ENCODE peak calls at places on chromosomes 12 and 14, in nine cellular contexts. C, U, X, Z, K, M, Y, V and I are unnamed samples.

GRCh38 chr14:67480011-67480410 is 8.5 kb downstream of the TMEM229B start:
- DNase-seq in V (no peak), Y (no peak), K (no peak), U (no peak), C (no peak), X (no peak), Z (no peak), M (no peak), I (no peak)

GRCh38 chr12:10607885-10608458 is 5.4 kb downstream of the MAGOHB start:
- DNase-seq in X (peak; percentile 10), C (peak; percentile 9), M (no peak), Y (no peak), U (no peak), Z (no peak), K (peak; percentile 17), V (no peak), I (peak; percentile 15)

GRCh38 chr12:98373019-98373554 is 142.3 kb upstream of the TMPO start:
- DNase-seq in K (peak; percentile 27), C (peak; percentile 39), M (no peak), U (no peak), Y (no peak), Z (peak; percentile 29), V (no peak), X (peak; percentile 47), I (peak; percentile 46)

GRCh38 chr12:57099766-57100165 is 10.9 kb downstream of the NAB2 start:
- DNase-seq in Y (no peak), U (no peak), V (no peak), K (no peak), C (no peak), X (no peak), Z (no peak), M (no peak), I (no peak)

GRCh38 chr12:122081108-122081696 is 2.6 kb downstream of the MLXIP start:
- DNase-seq in Y (no peak), M (no peak), C (peak; percentile 36), K (no peak), X (no peak), Z (no peak), V (no peak), U (no peak), I (no peak)

GRCh38 chr14:55845963-55846851 is 266.2 kb downstream of the KTN1 start:
- DNase-seq in U (no peak), Y (no peak), C (no peak), K (no peak), M (no peak), V (no peak), Z (no peak), X (no peak), I (no peak)

GRCh38 chr12:123397400-123397799 is 13.5 kb downstream of the KMT5A start:
- DNase-seq in Z (no peak), M (no peak), U (no peak), Y (no peak), V (no peak), C (no peak), X (no peak), K (no peak), I (no peak)

GRCh38 chr12:62123721-62124203 is 136.4 kb upstream of the USP15 start:
- DNase-seq in K (peak; percentile 47), V (peak; percentile 11), M (peak; percentile 9), X (peak; percentile 68), C (peak; percentile 10), Z (peak; percentile 16), U (no peak), Y (peak; percentile 18), I (peak; percentile 68)

GRCh38 chr14:85122690-85123089 is 407.3 kb upstream of the FLRT2 start:
- DNase-seq in K (no peak), X (no peak), Y (peak; percentile 21), M (no peak), U (no peak), Z (no peak), C (no peak), V (no peak), I (no peak)

GRCh38 chr12:6688543-6688999 is 604 bp downstream of the ZNF384 start:
- DNase-seq in Z (no peak), C (peak; percentile 32), V (no peak), K (peak; percentile 51), M (no peak), U (no peak), Y (no peak), X (peak; percentile 30), I (peak; percentile 43)

GRCh38 chr14:94009767-94010166 is 12.7 kb downstream of the CCDC197 start:
- DNase-seq in Z (peak; percentile 63), K (no peak), Y (peak; percentile 43), X (no peak), U (no peak), V (no peak), C (no peak), M (peak; percentile 59), I (no peak)

GRCh38 chr12:22656376-22656775 is 31.4 kb downstream of the ETNK1 start:
- DNase-seq in M (no peak), U (no peak), Y (no peak), V (no peak), C (peak; percentile 18), K (no peak), Z (no peak), X (no peak), I (no peak)

GRCh38 chr14:95460647-95461478 is 55.6 kb downstream of the SYNE3 start:
- DNase-seq in X (peak; percentile 40), M (no peak), Y (peak; percentile 55), U (no peak), V (no peak), C (no peak), Z (no peak), K (no peak), I (peak; percentile 75)

GRCh38 chr14:37124617-37125016 is 47.8 kb downstream of the SLC25A21 start:
- DNase-seq in M (no peak), K (no peak), C (no peak), X (peak; percentile 29), Z (no peak), V (no peak), U (no peak), Y (no peak), I (no peak)

GRCh38 chr12:10753066-10753465 is 29.9 kb upstream of the YBX3 start:
- DNase-seq in K (no peak), C (no peak), X (no peak), V (no peak), Z (no peak), M (peak; percentile 61), Y (peak; percentile 16), U (no peak), I (no peak)

GRCh38 chr14:99122521-99123125 is 149.4 kb downstream of the BCL11B start:
- DNase-seq in M (no peak), C (no peak), Z (no peak), V (no peak), X (no peak), K (no peak), Y (no peak), U (peak; percentile 21), I (no peak)